ENCODE peak calls at places on chromosome 11, in seven cellular contexts. One of them, this sample, is unnamed.

GRCh38 chr11:122711831-122712378 is 56.4 kb downstream of the UBASH3B start:
- DNase-seq in A673: peak
- DNase-seq in neural crest cell: no peak
- DNase-seq in activated CD8-positive, alpha-beta T cell treated with anti-CD3 and anti-CD28 coated beads for 36 hours: no peak
- DNase-seq in HCT116: no peak
- DNase-seq in AG10803: peak
- DNase-seq in CD4-positive, alpha-beta T cell: no peak
- DNase-seq in this sample: no peak

GRCh38 chr11:62128835-62129234 is 5.0 kb downstream of the INCENP start:
- DNase-seq in A673: no peak
- DNase-seq in neural crest cell: no peak
- DNase-seq in activated CD8-positive, alpha-beta T cell treated with anti-CD3 and anti-CD28 coated beads for 36 hours: no peak
- DNase-seq in HCT116: no peak
- DNase-seq in AG10803: no peak
- DNase-seq in CD4-positive, alpha-beta T cell: no peak
- DNase-seq in this sample: peak

GRCh38 chr11:119108151-119108856 is 1.2 kb downstream of the C2CD2L start:
- DNase-seq in A673: peak
- DNase-seq in neural crest cell: no peak
- DNase-seq in activated CD8-positive, alpha-beta T cell treated with anti-CD3 and anti-CD28 coated beads for 36 hours: peak
- DNase-seq in HCT116: no peak
- DNase-seq in AG10803: peak
- DNase-seq in CD4-positive, alpha-beta T cell: peak
- DNase-seq in this sample: peak

GRCh38 chr11:2510626-2511402 is 66.0 kb downstream of the KCNQ1 start:
- DNase-seq in A673: no peak
- DNase-seq in neural crest cell: no peak
- DNase-seq in activated CD8-positive, alpha-beta T cell treated with anti-CD3 and anti-CD28 coated beads for 36 hours: no peak
- DNase-seq in HCT116: no peak
- DNase-seq in AG10803: no peak
- DNase-seq in CD4-positive, alpha-beta T cell: no peak
- DNase-seq in this sample: peak

GRCh38 chr11:46564459-46564858 is 29.4 kb downstream of the AMBRA1 start:
- DNase-seq in A673: no peak
- DNase-seq in neural crest cell: no peak
- DNase-seq in activated CD8-positive, alpha-beta T cell treated with anti-CD3 and anti-CD28 coated beads for 36 hours: no peak
- DNase-seq in HCT116: no peak
- DNase-seq in AG10803: peak
- DNase-seq in CD4-positive, alpha-beta T cell: no peak
- DNase-seq in this sample: no peak

GRCh38 chr11:64226507-64227051 is 505 bp downstream of the NUDT22 start:
- DNase-seq in A673: peak
- DNase-seq in neural crest cell: no peak
- DNase-seq in activated CD8-positive, alpha-beta T cell treated with anti-CD3 and anti-CD28 coated beads for 36 hours: peak
- DNase-seq in HCT116: no peak
- DNase-seq in AG10803: no peak
- DNase-seq in CD4-positive, alpha-beta T cell: peak
- DNase-seq in this sample: peak

GRCh38 chr11:125166347-125166841 is 1.8 kb downstream of the PKNOX2 start:
- DNase-seq in A673: no peak
- DNase-seq in neural crest cell: peak
- DNase-seq in activated CD8-positive, alpha-beta T cell treated with anti-CD3 and anti-CD28 coated beads for 36 hours: no peak
- DNase-seq in HCT116: no peak
- DNase-seq in AG10803: no peak
- DNase-seq in CD4-positive, alpha-beta T cell: no peak
- DNase-seq in this sample: no peak

GRCh38 chr11:47913569-47914244 is 65.6 kb upstream of the NUP160 start:
- DNase-seq in A673: peak
- DNase-seq in neural crest cell: no peak
- DNase-seq in activated CD8-positive, alpha-beta T cell treated with anti-CD3 and anti-CD28 coated beads for 36 hours: no peak
- DNase-seq in HCT116: no peak
- DNase-seq in AG10803: no peak
- DNase-seq in CD4-positive, alpha-beta T cell: no peak
- DNase-seq in this sample: peak

GRCh38 chr11:61507012-61507768 is 1.4 kb upstream of the LRRC10B start:
- DNase-seq in A673: peak
- DNase-seq in neural crest cell: no peak
- DNase-seq in activated CD8-positive, alpha-beta T cell treated with anti-CD3 and anti-CD28 coated beads for 36 hours: no peak
- DNase-seq in HCT116: no peak
- DNase-seq in AG10803: no peak
- DNase-seq in CD4-positive, alpha-beta T cell: no peak
- DNase-seq in this sample: no peak

GRCh38 chr11:118913411-118914125 is 12.2 kb downstream of the BCL9L start:
- DNase-seq in A673: no peak
- DNase-seq in neural crest cell: no peak
- DNase-seq in activated CD8-positive, alpha-beta T cell treated with anti-CD3 and anti-CD28 coated beads for 36 hours: peak
- DNase-seq in HCT116: no peak
- DNase-seq in AG10803: no peak
- DNase-seq in CD4-positive, alpha-beta T cell: peak
- DNase-seq in this sample: no peak

GRCh38 chr11:57432714-57433163 is 5.8 kb upstream of the SLC43A3 start:
- DNase-seq in A673: no peak
- DNase-seq in neural crest cell: no peak
- DNase-seq in activated CD8-positive, alpha-beta T cell treated with anti-CD3 and anti-CD28 coated beads for 36 hours: peak
- DNase-seq in HCT116: no peak
- DNase-seq in AG10803: peak
- DNase-seq in CD4-positive, alpha-beta T cell: no peak
- DNase-seq in this sample: no peak

GRCh38 chr11:77115181-77115611 is 12.6 kb downstream of the OMP start:
- DNase-seq in A673: no peak
- DNase-seq in neural crest cell: no peak
- DNase-seq in activated CD8-positive, alpha-beta T cell treated with anti-CD3 and anti-CD28 coated beads for 36 hours: no peak
- DNase-seq in HCT116: no peak
- DNase-seq in AG10803: no peak
- DNase-seq in CD4-positive, alpha-beta T cell: no peak
- DNase-seq in this sample: peak
- TF ChIP-seq CTCF in A673: peak
- TF ChIP-seq CTCF in neural crest cell: peak
- TF ChIP-seq CTCF in activated CD8-positive, alpha-beta T cell treated with anti-CD3 and anti-CD28 coated beads for 36 hours: peak
- TF ChIP-seq CTCF in HCT116: peak
- TF ChIP-seq CTCF in AG10803: peak
- TF ChIP-seq CTCF in CD4-positive, alpha-beta T cell: no peak
- TF ChIP-seq CTCF in this sample: peak

GRCh38 chr11:32451808-32452207 is 16.5 kb upstream of the WT1 start:
- DNase-seq in A673: no peak
- DNase-seq in neural crest cell: no peak
- DNase-seq in activated CD8-positive, alpha-beta T cell treated with anti-CD3 and anti-CD28 coated beads for 36 hours: no peak
- DNase-seq in HCT116: no peak
- DNase-seq in AG10803: no peak
- DNase-seq in CD4-positive, alpha-beta T cell: no peak
- DNase-seq in this sample: no peak

GRCh38 chr11:32450372-32450771 is 15.0 kb upstream of the WT1 start:
- DNase-seq in A673: no peak
- DNase-seq in neural crest cell: no peak
- DNase-seq in activated CD8-positive, alpha-beta T cell treated with anti-CD3 and anti-CD28 coated beads for 36 hours: no peak
- DNase-seq in HCT116: no peak
- DNase-seq in AG10803: no peak
- DNase-seq in CD4-positive, alpha-beta T cell: no peak
- DNase-seq in this sample: no peak

GRCh38 chr11:32446227-32446626 is 10.9 kb upstream of the WT1 start:
- DNase-seq in A673: no peak
- DNase-seq in neural crest cell: no peak
- DNase-seq in activated CD8-positive, alpha-beta T cell treated with anti-CD3 and anti-CD28 coated beads for 36 hours: no peak
- DNase-seq in HCT116: no peak
- DNase-seq in AG10803: no peak
- DNase-seq in CD4-positive, alpha-beta T cell: no peak
- DNase-seq in this sample: no peak

GRCh38 chr11:32447252-32447651 is 11.9 kb upstream of the WT1 start:
- DNase-seq in A673: no peak
- DNase-seq in neural crest cell: no peak
- DNase-seq in activated CD8-positive, alpha-beta T cell treated with anti-CD3 and anti-CD28 coated beads for 36 hours: no peak
- DNase-seq in HCT116: no peak
- DNase-seq in AG10803: no peak
- DNase-seq in CD4-positive, alpha-beta T cell: no peak
- DNase-seq in this sample: no peak

GRCh38 chr11:32448232-32448631 is 12.9 kb upstream of the WT1 start:
- DNase-seq in A673: peak
- DNase-seq in neural crest cell: peak
- DNase-seq in activated CD8-positive, alpha-beta T cell treated with anti-CD3 and anti-CD28 coated beads for 36 hours: no peak
- DNase-seq in HCT116: peak
- DNase-seq in AG10803: no peak
- DNase-seq in CD4-positive, alpha-beta T cell: no peak
- DNase-seq in this sample: no peak
- TF ChIP-seq CTCF in A673: peak
- TF ChIP-seq CTCF in neural crest cell: peak
- TF ChIP-seq CTCF in activated CD8-positive, alpha-beta T cell treated with anti-CD3 and anti-CD28 coated beads for 36 hours: no peak
- TF ChIP-seq CTCF in HCT116: peak
- TF ChIP-seq CTCF in AG10803: peak
- TF ChIP-seq CTCF in CD4-positive, alpha-beta T cell: no peak
- TF ChIP-seq CTCF in this sample: peak

DNA sequence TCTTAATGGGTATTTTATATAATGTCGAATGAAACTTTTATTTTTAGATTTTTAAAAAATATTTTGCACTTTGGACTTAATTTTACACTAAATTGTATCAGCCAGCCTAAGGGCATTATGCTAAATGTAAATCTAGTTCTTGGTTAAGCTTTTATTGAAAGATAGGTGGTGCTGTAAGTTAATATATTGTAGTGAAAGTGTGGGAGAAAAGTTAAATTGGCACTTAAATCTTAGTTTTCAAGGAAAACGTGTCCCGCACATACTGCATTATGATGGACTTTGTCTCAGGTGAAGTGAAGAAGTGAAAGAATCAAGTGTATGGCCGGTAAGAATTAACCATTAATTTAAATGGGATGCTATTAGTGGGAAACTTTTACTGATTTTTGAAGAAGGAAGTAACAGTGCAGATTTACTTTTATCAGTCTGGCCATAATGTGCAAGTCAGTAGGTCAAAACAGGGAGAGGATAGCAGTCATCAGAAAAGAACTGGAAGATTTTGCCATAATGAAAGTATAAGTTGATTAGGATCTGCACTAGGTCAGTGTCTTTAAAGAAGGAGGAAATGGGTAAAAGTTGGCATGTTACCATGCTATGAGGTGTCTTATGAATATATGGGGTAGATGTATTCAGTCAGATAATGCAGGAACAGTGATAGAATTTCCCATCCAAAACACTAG is 81.6 kb downstream of the PDHX start:
- DNase-seq in A673: peak
- DNase-seq in neural crest cell: no peak
- DNase-seq in activated CD8-positive, alpha-beta T cell treated with anti-CD3 and anti-CD28 coated beads for 36 hours: no peak
- DNase-seq in HCT116: no peak
- DNase-seq in AG10803: peak
- DNase-seq in CD4-positive, alpha-beta T cell: no peak
- DNase-seq in this sample: no peak
- TF ChIP-seq CTCF in A673: peak
- TF ChIP-seq CTCF in neural crest cell: peak
- TF ChIP-seq CTCF in activated CD8-positive, alpha-beta T cell treated with anti-CD3 and anti-CD28 coated beads for 36 hours: peak
- TF ChIP-seq CTCF in HCT116: peak
- TF ChIP-seq CTCF in AG10803: peak
- TF ChIP-seq CTCF in CD4-positive, alpha-beta T cell: peak
- TF ChIP-seq CTCF in this sample: peak

GRCh38 chr11:12832828-12833227 is 158.6 kb downstream of the TEAD1 start:
- DNase-seq in A673: no peak
- DNase-seq in neural crest cell: no peak
- DNase-seq in activated CD8-positive, alpha-beta T cell treated with anti-CD3 and anti-CD28 coated beads for 36 hours: no peak
- DNase-seq in HCT116: no peak
- DNase-seq in AG10803: peak
- DNase-seq in CD4-positive, alpha-beta T cell: no peak
- DNase-seq in this sample: no peak
- TF ChIP-seq CTCF in A673: no peak
- TF ChIP-seq CTCF in neural crest cell: no peak
- TF ChIP-seq CTCF in activated CD8-positive, alpha-beta T cell treated with anti-CD3 and anti-CD28 coated beads for 36 hours: no peak
- TF ChIP-seq CTCF in HCT116: no peak
- TF ChIP-seq CTCF in AG10803: no peak
- TF ChIP-seq CTCF in CD4-positive, alpha-beta T cell: no peak
- TF ChIP-seq CTCF in this sample: no peak

GRCh38 chr11:33620423-33621120 is 80.1 kb downstream of the C11orf91 start:
- DNase-seq in A673: peak
- DNase-seq in neural crest cell: no peak
- DNase-seq in activated CD8-positive, alpha-beta T cell treated with anti-CD3 and anti-CD28 coated beads for 36 hours: no peak
- DNase-seq in HCT116: no peak
- DNase-seq in AG10803: peak
- DNase-seq in CD4-positive, alpha-beta T cell: no peak
- DNase-seq in this sample: no peak

GRCh38 chr11:33616552-33616951 is 84.1 kb downstream of the C11orf91 start:
- DNase-seq in A673: no peak
- DNase-seq in neural crest cell: no peak
- DNase-seq in activated CD8-positive, alpha-beta T cell treated with anti-CD3 and anti-CD28 coated beads for 36 hours: no peak
- DNase-seq in HCT116: no peak
- DNase-seq in AG10803: peak
- DNase-seq in CD4-positive, alpha-beta T cell: no peak
- DNase-seq in this sample: no peak

GRCh38 chr11:33617672-33618362 is 82.8 kb downstream of the C11orf91 start:
- DNase-seq in A673: no peak
- DNase-seq in neural crest cell: no peak
- DNase-seq in activated CD8-positive, alpha-beta T cell treated with anti-CD3 and anti-CD28 coated beads for 36 hours: no peak
- DNase-seq in HCT116: no peak
- DNase-seq in AG10803: no peak
- DNase-seq in CD4-positive, alpha-beta T cell: no peak
- DNase-seq in this sample: no peak

GRCh38 chr11:33618956-33619355 is 81.7 kb downstream of the C11orf91 start:
- DNase-seq in A673: no peak
- DNase-seq in neural crest cell: no peak
- DNase-seq in activated CD8-positive, alpha-beta T cell treated with anti-CD3 and anti-CD28 coated beads for 36 hours: no peak
- DNase-seq in HCT116: no peak
- DNase-seq in AG10803: no peak
- DNase-seq in CD4-positive, alpha-beta T cell: no peak
- DNase-seq in this sample: no peak

GRCh38 chr11:33618363-33618735 is 82.3 kb downstream of the C11orf91 start:
- DNase-seq in A673: no peak
- DNase-seq in neural crest cell: no peak
- DNase-seq in activated CD8-positive, alpha-beta T cell treated with anti-CD3 and anti-CD28 coated beads for 36 hours: no peak
- DNase-seq in HCT116: no peak
- DNase-seq in AG10803: no peak
- DNase-seq in CD4-positive, alpha-beta T cell: no peak
- DNase-seq in this sample: no peak
- TF ChIP-seq CTCF in A673: no peak
- TF ChIP-seq CTCF in neural crest cell: no peak
- TF ChIP-seq CTCF in activated CD8-positive, alpha-beta T cell treated with anti-CD3 and anti-CD28 coated beads for 36 hours: no peak
- TF ChIP-seq CTCF in HCT116: no peak
- TF ChIP-seq CTCF in AG10803: no peak
- TF ChIP-seq CTCF in CD4-positive, alpha-beta T cell: no peak
- TF ChIP-seq CTCF in this sample: no peak

This sample was measured in chondrocyte.